ENCODE peak calls at places on chromosomes 16 and 17, in nine cellular contexts. J is nephron progenitor cell, X is A549, O is A673, R is heart left ventricle, A is MM.1S, Y is astrocyte of the spinal cord, G is HFFc6, L is neural crest cell. W is an unnamed sample.

GRCh38 chr16:73717266-73718057 is 579.2 kb upstream of the PSMD7 start:
- DNase-seq in R (no peak), A (no peak), X (no peak), Y (no peak), O (no peak), J (no peak), G (no peak), L (no peak), W (no peak)

GRCh38 chr17:49249890-49250522 is 19.4 kb upstream of the PHOSPHO1 start:
- DNase-seq in X (no peak), O (no peak), R (no peak), J (no peak), L (no peak), G (no peak), Y (no peak), A (no peak), W (no peak)

GRCh38 chr17:78227455-78227916 is 3.9 kb upstream of the TMEM235 start:
- DNase-seq in Y (no peak), R (no peak), A (no peak), G (no peak), J (no peak), L (no peak), X (no peak), O (no peak), W (no peak)

GRCh38 chr16:84156342-84156784 is 11.3 kb downstream of the DNAAF1 start:
- DNase-seq in A (no peak), R (no peak), O (no peak), G (peak), L (no peak), Y (no peak), J (no peak), X (no peak), W (no peak)

GRCh38 chr17:34382586-34383224 is 19.7 kb upstream of the CCL1 start:
- DNase-seq in X (no peak), Y (no peak), L (no peak), R (no peak), J (no peak), A (peak), O (no peak), G (no peak), W (peak)

GRCh38 chr16:2039286-2040030 is 8.2 kb downstream of the NTHL1 start:
- DNase-seq in O (peak), X (peak), R (peak), A (no peak), Y (peak), J (no peak), L (no peak), G (peak), W (no peak)

GRCh38 chr17:66777689-66778225 is 57.2 kb upstream of the CACNG5 start:
- DNase-seq in G (no peak), O (peak), Y (peak), X (no peak), L (no peak), R (no peak), A (no peak), J (no peak), W (no peak)

GRCh38 chr17:75720656-75721462 is at the start of gene ITGB4:
- DNase-seq in O (no peak), Y (no peak), J (peak), L (no peak), A (peak), G (no peak), R (no peak), X (peak), W (peak)

GRCh38 chr16:22055881-22056280 is 36.5 kb upstream of the VWA3A start:
- DNase-seq in Y (no peak), G (no peak), X (no peak), L (no peak), J (peak), R (no peak), O (no peak), A (no peak), W (no peak)

GRCh38 chr16:62665269-62665668 is 629.0 kb upstream of the CDH8 start:
- DNase-seq in J (no peak), L (peak), A (no peak), R (no peak), X (no peak), O (peak), Y (no peak), G (no peak), W (no peak)

GRCh38 chr16:56549744-56550385 is 15.0 kb upstream of the MT4 start:
- DNase-seq in L (no peak), O (no peak), Y (no peak), J (no peak), G (peak), R (no peak), A (no peak), X (no peak), W (peak)

GRCh38 chr16:83744521-83744981 is 63.2 kb upstream of the HSBP1 start:
- DNase-seq in A (no peak), G (no peak), R (no peak), J (peak), X (no peak), Y (no peak), L (peak), O (no peak), W (no peak)

GRCh38 chr16:10314811-10315210 is 71.0 kb upstream of the ATF7IP2 start:
- DNase-seq in L (no peak), J (no peak), X (no peak), R (no peak), G (no peak), O (peak), A (peak), Y (peak), W (peak)

GRCh38 chr17:67121317-67121887 is 77.0 kb downstream of the CACNG1 start:
- DNase-seq in O (no peak), R (no peak), G (no peak), L (no peak), J (no peak), A (no peak), Y (no peak), X (no peak), W (no peak)

GRCh38 chr17:13484020-13484419 is 117.7 kb downstream of the HS3ST3A1 start:
- DNase-seq in R (no peak), G (peak), O (no peak), Y (peak), X (no peak), L (no peak), J (no peak), A (no peak), W (no peak)

GRCh38 chr17:27530791-27531391 is 74.6 kb downstream of the KSR1 start:
- DNase-seq in J (no peak), R (no peak), X (no peak), G (no peak), O (no peak), Y (peak), A (no peak), L (no peak), W (no peak)

GRCh38 chr17:9215465-9215864 is 194.2 kb downstream of the NTN1 start:
- DNase-seq in X (no peak), O (no peak), A (no peak), L (no peak), R (no peak), Y (no peak), J (no peak), G (no peak), W (no peak)

GRCh38 chr17:76772842-76773521 is 35.1 kb downstream of the MFSD11 start:
- DNase-seq in Y (peak), G (peak), A (no peak), O (peak), J (no peak), R (no peak), L (no peak), X (no peak), W (peak)
- TF ChIP-seq CTCF in Y (no peak), G (no peak), A (no peak), O (no peak), J (no peak), R (no peak), L (no peak), X (no peak), W (no peak)

GRCh38 chr17:61750656-61751055 is 112.7 kb downstream of the BRIP1 start:
- DNase-seq in A (no peak), G (no peak), J (no peak), R (no peak), X (no peak), L (no peak), O (no peak), Y (no peak), W (no peak)
- TF ChIP-seq CTCF in A (no peak), G (no peak), J (no peak), R (no peak), X (no peak), L (no peak), O (no peak), Y (no peak), W (no peak)

GRCh38 chr16:87339086-87339723 is 22.0 kb upstream of the C16orf95 start:
- DNase-seq in Y (no peak), O (no peak), L (no peak), A (no peak), J (no peak), G (no peak), X (no peak), R (no peak), W (no peak)

GRCh38 chr16:87338155-87338765 is 21.1 kb upstream of the C16orf95 start:
- DNase-seq in O (no peak), R (no peak), X (no peak), A (no peak), Y (no peak), J (no peak), G (no peak), L (no peak), W (no peak)

GRCh38 chr16:87337247-87337646 is 20.1 kb upstream of the C16orf95 start:
- DNase-seq in J (no peak), A (no peak), O (no peak), Y (no peak), X (no peak), R (no peak), G (no peak), L (no peak), W (no peak)

GRCh38 chr16:87342504-87342903 is 25.3 kb upstream of the C16orf95 start:
- DNase-seq in G (no peak), J (no peak), R (no peak), X (no peak), Y (no peak), A (no peak), O (no peak), L (no peak), W (no peak)

DNA sequence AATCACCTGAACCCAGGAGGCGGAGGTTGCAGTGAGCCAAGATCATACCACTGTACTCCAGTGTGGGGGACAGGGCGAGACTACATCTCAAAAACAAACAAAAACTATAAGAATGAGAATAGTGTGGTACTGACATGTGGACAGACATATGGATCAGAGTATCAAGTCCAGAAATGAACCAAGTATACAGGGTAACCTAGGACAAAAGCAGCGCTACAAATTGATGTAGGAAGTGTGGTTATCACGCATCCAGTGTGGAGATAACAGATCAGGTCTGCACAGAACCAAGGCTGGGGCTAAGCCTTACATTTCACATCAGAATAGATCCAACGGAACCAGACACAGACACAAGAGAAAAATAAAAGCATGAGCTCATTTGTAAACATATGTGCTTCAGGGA is 23.0 kb upstream of the C16orf95 start:
- DNase-seq in G (no peak), O (no peak), X (no peak), A (no peak), R (no peak), Y (no peak), L (no peak), J (no peak), W (no peak)
- TF ChIP-seq CTCF in G (no peak), O (no peak), X (no peak), A (no peak), R (no peak), Y (no peak), L (no peak), J (no peak), W (no peak)

GRCh38 chr16:65537336-65537735 is 415.5 kb upstream of the CDH11 start:
- DNase-seq in L (no peak), O (no peak), G (no peak), R (no peak), X (no peak), J (no peak), Y (no peak), A (no peak), W (no peak)

GRCh38 chr16:65543781-65544740 is 422.2 kb upstream of the CDH11 start:
- DNase-seq in A (no peak), O (peak), R (no peak), L (no peak), G (no peak), J (no peak), X (no peak), Y (no peak), W (no peak)

GRCh38 chr16:65540913-65541312 is 419.1 kb upstream of the CDH11 start:
- DNase-seq in L (no peak), Y (no peak), R (no peak), A (no peak), J (no peak), O (peak), X (no peak), G (no peak), W (no peak)

GRCh38 chr16:65534121-65534528 is 412.3 kb upstream of the CDH11 start:
- DNase-seq in R (no peak), L (no peak), X (no peak), G (peak), J (no peak), O (no peak), Y (no peak), A (no peak), W (no peak)

GRCh38 chr16:65538945-65539344 is 417.1 kb upstream of the CDH11 start:
- DNase-seq in G (peak), J (no peak), Y (peak), R (no peak), L (no peak), O (no peak), A (no peak), X (no peak), W (no peak)
- TF ChIP-seq CTCF in G (no peak), J (no peak), Y (no peak), R (no peak), L (no peak), O (no peak), A (no peak), X (no peak), W (no peak)

DNA sequence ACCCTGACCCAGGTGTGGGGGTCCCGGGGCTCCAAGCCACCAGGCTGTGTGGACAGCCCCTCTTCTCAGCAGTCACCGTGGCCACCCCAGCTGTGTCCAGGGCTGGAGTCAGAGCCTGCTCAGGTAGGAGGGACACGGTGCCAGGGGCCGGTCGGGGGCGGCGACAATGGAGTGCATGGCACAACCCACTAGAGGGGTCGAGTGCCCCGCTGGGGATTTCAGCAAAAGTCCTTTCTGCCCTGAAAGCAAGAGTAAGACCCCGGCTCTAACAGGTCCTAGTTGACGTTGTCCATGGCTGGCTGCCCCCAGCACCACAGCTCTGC is 11.3 kb downstream of the UTS2R start:
- DNase-seq in O (no peak), R (no peak), G (no peak), A (no peak), L (no peak), J (no peak), X (no peak), Y (no peak), W (no peak)
- TF ChIP-seq CTCF in O (no peak), R (no peak), G (no peak), A (no peak), L (no peak), J (no peak), X (no peak), Y (no peak), W (no peak)

GRCh38 chr17:54426287-54426886 is 474.3 kb upstream of the TOM1L1 start:
- DNase-seq in O (peak), L (peak), R (no peak), Y (no peak), A (peak), J (no peak), G (no peak), X (peak), W (peak)
- TF ChIP-seq CTCF in O (peak), L (peak), R (no peak), Y (no peak), A (peak), J (peak), G (no peak), X (peak), W (no peak)

GRCh38 chr17:7435676-7436555 is 681 bp downstream of the TMEM102 start:
- DNase-seq in Y (no peak), A (peak), X (peak), O (peak), G (no peak), R (peak), L (no peak), J (peak), W (peak)
- TF ChIP-seq CTCF in Y (peak), A (peak), X (no peak), O (peak), G (peak), R (peak), L (no peak), J (no peak), W (peak)

GRCh38 chr16:19844945-19845641 is 39.6 kb downstream of the GPRC5B start:
- DNase-seq in G (peak), J (no peak), A (no peak), R (no peak), O (no peak), L (no peak), Y (peak), X (peak), W (no peak)
- TF ChIP-seq CTCF in G (no peak), J (no peak), A (no peak), R (no peak), O (no peak), L (no peak), Y (no peak), X (no peak), W (no peak)

DNA sequence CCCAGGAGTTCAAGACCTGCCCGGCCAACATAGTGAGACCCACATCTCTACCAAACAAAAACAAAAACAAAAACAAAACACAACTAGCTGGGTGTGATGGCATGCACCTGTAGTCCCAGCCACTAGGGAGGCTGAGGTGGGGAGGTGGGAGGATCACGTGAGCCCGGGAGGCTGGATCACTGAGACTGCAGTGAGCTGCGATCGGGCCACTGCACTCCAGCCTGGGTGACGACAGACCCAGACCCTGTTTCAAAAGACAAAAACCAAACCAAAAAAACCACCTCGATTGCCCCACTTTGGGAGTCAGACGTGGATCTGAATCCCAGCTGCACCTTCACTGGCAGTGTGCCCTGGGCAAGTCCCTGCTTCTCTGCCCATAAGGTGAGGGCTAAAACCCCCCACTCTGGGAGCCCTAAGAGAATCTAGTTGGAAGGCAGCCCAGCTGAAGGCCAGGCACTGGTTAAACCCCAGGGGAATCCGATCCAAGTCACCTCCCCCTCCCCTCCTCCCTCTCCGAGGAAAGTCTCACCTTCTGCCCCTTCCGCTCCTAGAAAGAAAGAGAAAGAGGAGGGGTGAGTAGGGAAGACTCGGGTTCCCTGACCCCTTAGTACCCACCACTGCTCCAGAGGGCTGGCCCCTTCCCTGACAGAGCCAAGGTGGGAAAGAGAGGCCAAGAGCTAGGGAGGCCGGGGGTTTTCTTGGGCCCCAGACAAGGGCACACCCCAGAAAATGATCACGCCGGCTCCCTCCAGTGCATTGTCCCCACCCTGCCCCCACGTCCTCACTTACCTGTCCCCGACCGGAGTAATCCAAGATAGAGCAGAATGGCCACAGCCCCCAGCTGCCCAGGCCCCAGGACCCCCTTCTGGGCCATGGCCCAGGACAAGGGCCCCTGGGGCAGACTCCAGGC is 647 bp downstream of the PRSS8 start:
- DNase-seq in L (no peak), X (no peak), R (no peak), A (no peak), J (peak), Y (no peak), O (no peak), G (no peak), W (no peak)
- TF ChIP-seq CTCF in L (no peak), X (no peak), R (no peak), A (no peak), J (no peak), Y (no peak), O (no peak), G (no peak), W (no peak)

W was measured in activated CD8-positive, alpha-beta T cell treated with anti-CD3 and anti-CD28 coated beads for 36 hours.